ENCODE peak calls at places on chromosomes 13 and 19, in five cellular contexts. Y is left ventricle myocardium inferior, F is uterus, I is body of pancreas, U is SK-N-SH. M is an unnamed sample.

GRCh38 chr13:48595330-48596127 is 58.2 kb upstream of the CYSLTR2 start:
- DNase-seq in Y (peak; percentile 49), F (peak; percentile 66), I (peak; percentile 77), U (peak; percentile 48), M (peak; percentile 67)

GRCh38 chr19:14091885-14092462 is 1.4 kb upstream of the SAMD1 start:
- DNase-seq in Y (no peak), F (no peak), I (no peak), U (no peak), M (no peak)

GRCh38 chr19:12872941-12873890 is 8.0 kb downstream of the DNASE2 start:
- DNase-seq in Y (no peak), F (no peak), I (peak; percentile 82), U (peak; percentile 83), M (peak; percentile 62)

GRCh38 chr19:58559275-58560006 is 1.0 kb upstream of the UBE2M start:
- DNase-seq in Y (peak; percentile 90), F (peak; percentile 90), I (peak; percentile 88), U (peak; percentile 93), M (peak; percentile 70)

GRCh38 chr13:112346899-112347229 is 29.3 kb upstream of the SPACA7 start:
- DNase-seq in Y (no peak), F (no peak), I (no peak), U (no peak), M (no peak)

GRCh38 chr19:41999071-41999877 is 5.2 kb upstream of the ATP1A3 start:
- DNase-seq in Y (no peak), F (no peak), I (no peak), U (peak; percentile 10), M (no peak)

GRCh38 chr19:29519931-29520330 is 5.9 kb upstream of the VSTM2B start:
- DNase-seq in Y (no peak), F (no peak), I (no peak), U (no peak), M (no peak)

GRCh38 chr19:43910884-43911283 is 24.2 kb downstream of the ZNF45 start:
- DNase-seq in Y (no peak), F (no peak), I (no peak), U (no peak), M (no peak)

GRCh38 chr13:52845334-52845761 is 3.1 kb downstream of the PCDH8 start:
- DNase-seq in Y (no peak), F (no peak), I (no peak), U (peak; percentile 50), M (no peak)

GRCh38 chr19:36377541-36378178 is 1.3 kb downstream of the ZFP14 start:
- DNase-seq in Y (no peak), F (no peak), I (no peak), U (no peak), M (no peak)

DNA sequence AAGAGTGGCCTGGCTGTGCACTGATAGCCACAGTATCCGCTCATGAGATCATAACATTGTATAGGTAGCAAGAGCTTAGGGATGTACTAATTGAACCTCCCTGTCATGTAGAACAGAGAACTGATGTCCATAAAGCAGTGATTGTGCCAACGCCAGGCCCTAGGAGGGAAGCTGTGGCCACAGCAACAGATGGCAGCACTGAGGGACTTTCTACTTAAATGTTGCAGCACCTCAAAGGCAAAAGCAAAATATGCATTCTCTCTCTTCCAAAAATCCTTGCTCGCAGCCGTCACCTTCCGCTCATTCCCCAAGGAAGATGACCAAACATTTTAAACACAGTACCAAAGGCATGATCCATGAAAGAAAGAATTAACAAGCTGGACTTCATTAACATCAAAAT is 32.3 kb downstream of the COL4A1 start:
- DNase-seq in Y (no peak), F (peak; percentile 19), I (peak; percentile 8), U (no peak), M (peak; percentile 1)
- TF ChIP-seq CTCF in Y (peak; percentile 62), F (no peak), I (no peak), U (peak; percentile 38), M (peak; percentile 40)

DNA sequence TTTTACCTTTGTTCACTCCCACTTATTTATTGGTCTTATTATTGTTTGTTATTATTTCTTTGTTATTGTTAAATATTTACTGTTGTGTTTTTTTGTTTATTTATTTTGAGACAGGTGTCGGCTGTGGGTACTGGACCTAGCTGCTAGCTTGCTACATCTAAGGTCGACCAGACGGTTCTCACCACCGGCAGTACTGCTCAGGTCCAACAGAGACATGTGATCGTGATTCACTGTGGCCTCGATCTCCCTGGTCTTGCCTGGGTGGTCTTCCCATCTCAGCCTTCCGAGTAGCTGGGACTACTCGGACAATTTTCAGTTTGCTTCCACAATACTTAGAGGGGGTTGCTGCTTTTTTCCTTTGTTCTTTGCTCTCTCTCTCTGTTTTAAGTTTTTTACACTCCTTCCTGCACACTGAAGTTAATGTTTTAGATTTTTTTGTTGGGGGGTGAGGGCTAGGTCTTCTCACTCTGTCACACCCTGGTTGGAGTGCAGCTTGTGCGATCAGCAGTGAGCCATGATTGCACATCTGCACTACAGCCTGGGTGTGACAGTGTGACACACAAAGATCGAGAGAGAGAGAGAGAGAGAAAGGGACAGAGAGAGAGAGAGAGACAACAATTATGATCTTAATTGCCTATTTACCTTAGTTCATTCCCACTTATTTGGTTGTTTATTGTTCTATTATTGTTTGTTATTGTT is 1432.4 kb downstream of the UQCRFS1 start:
- DNase-seq in Y (no peak), F (no peak), I (no peak), U (no peak), M (no peak)
- H3K4me3 ChIP-seq in Y (no peak overlapping the region), F (no peak overlapping the region), I (no peak overlapping the region), U (no peak overlapping the region), M (no peak overlapping the region)

DNA sequence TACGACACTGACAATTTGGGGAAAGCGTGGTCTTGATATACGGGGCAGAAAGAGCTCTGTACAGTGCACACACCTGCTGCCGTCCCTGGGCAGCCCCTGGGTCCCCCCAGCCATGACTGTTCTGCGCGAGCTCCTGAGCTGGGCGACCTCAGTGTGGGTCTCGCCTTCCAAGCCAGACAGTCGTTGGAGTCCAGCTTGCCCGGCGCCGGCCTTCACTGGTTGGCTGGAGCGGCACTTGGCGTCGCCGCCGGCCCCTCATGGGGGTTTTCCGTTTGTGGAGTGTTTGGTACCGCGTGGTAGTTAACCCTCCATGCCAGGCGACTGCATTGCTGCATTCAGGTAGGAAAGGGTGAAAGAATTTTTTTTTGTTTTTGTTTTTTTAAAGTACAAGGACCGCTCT is 11.0 kb upstream of the RPS15 start:
- DNase-seq in Y (no peak), F (no peak), I (no peak), U (no peak), M (no peak)
- H3K36me3 ChIP-seq in Y (peaks cover 88% of the 10 kb centered on the region), F (no peaks in the 10 kb centered on the region), I (peaks cover 10% of the 10 kb centered on the region), U (peaks cover 7% of the 10 kb centered on the region), M (peaks cover 51% of the 10 kb centered on the region)

DNA sequence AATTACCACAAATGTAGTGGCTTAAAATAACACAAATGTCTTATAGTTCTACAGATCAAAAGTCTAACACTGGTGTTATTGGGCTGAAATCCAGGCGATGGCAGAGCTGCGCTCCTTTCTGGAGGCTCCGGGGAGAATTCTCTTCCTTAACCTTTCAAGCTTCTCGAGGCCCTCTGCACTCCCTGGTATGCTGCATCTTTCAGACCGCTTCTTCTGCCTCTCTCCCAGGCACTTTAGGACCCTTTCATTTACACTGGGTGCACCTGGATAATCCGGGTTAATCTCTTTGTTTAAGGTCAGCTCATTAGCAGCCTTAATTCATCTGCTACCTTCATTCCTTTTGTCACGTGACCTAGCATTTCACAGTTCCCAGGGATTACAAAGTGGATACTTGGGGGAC is 211.3 kb upstream of the RFC3 start:
- DNase-seq in Y (no peak), F (no peak), I (no peak), U (no peak), M (no peak)
- TF ChIP-seq CTCF in Y (no peak), F (no peak), I (no peak), U (no peak), M (no peak)

GRCh38 chr19:45705710-45706415 is 13.4 kb downstream of the QPCTL start:
- DNase-seq in Y (no peak), F (no peak), I (no peak), U (no peak), M (no peak)
- H3K4me3 ChIP-seq in Y (no peak overlapping the region), F (no peak overlapping the region), I (no peak overlapping the region), U (no peak overlapping the region), M (no peak overlapping the region)

DNA sequence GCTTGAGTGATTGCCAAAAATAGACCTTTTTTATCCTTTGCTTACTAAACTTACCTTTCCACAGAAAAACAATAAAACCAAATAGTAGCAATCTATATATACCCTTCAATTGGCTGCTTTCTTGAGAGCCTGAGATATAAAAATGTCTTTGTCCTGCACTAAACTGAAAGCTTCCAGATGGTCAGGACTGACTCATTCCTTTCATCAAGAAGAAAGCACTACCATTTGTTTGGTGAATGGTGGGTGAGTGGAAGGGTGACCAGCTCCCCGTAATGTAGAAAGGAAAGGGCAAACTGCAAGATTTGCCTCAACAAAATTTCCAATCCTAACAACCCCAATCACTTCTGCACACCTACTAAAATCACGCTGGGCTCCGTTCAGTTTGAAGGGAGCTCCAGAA is 67.8 kb downstream of the SACS start:
- DNase-seq in Y (no peak), F (no peak), I (no peak), U (no peak), M (no peak)
- H3K36me3 ChIP-seq in Y (peaks cover 76% of the 10 kb centered on the region), F (no peaks in the 10 kb centered on the region), I (no peaks in the 10 kb centered on the region), U (peaks cover 88% of the 10 kb centered on the region), M (peaks cover 6% of the 10 kb centered on the region)